ENCODE peak calls at places on chromosomes 16 and 17, in ten cellular contexts. B, U, M, T, V, S, Q, K, D and N are unnamed samples.

GRCh38 chr16:73771676-73772075 is 524.9 kb upstream of the PSMD7 start:
- DNase-seq in B (no peak), U (no peak), M (no peak), T (peak), V (no peak), S (no peak), Q (no peak), K (no peak), D (no peak), N (no peak)

GRCh38 chr16:970766-971581 is at the start of gene LMF1:
- DNase-seq in B (peak), U (peak), M (peak), T (peak), V (peak), S (peak), Q (peak), K (peak), D (peak), N (no peak)

GRCh38 chr17:65332375-65332774 is 195.2 kb downstream of the RGS9 start:
- DNase-seq in B (no peak), U (no peak), M (peak), T (peak), V (peak), S (no peak), Q (no peak), K (no peak), D (peak), N (no peak)

GRCh38 chr17:78163881-78164747 is 4.3 kb upstream of the SYNGR2 start:
- DNase-seq in B (no peak), U (no peak), M (no peak), T (no peak), V (no peak), S (no peak), Q (no peak), K (no peak), D (no peak), N (no peak)

GRCh38 chr16:12907670-12908233 is 6.4 kb downstream of the SHISA9 start:
- DNase-seq in B (no peak), U (no peak), M (no peak), T (peak), V (peak), S (no peak), Q (no peak), K (no peak), D (no peak), N (no peak)

GRCh38 chr17:80443916-80444708 is 29.1 kb downstream of the ENDOV start:
- DNase-seq in B (no peak), U (no peak), M (no peak), T (no peak), V (peak), S (no peak), Q (no peak), K (no peak), D (no peak), N (no peak)

GRCh38 chr17:77708936-77709335 is 249.6 kb upstream of the TNRC6C start:
- DNase-seq in B (no peak), U (no peak), M (no peak), T (no peak), V (no peak), S (no peak), Q (no peak), K (no peak), D (no peak), N (no peak)

GRCh38 chr16:56450275-56450889 is 750 bp downstream of the NUDT21 start:
- DNase-seq in B (no peak), U (no peak), M (peak), T (no peak), V (peak), S (no peak), Q (no peak), K (no peak), D (no peak), N (no peak)

GRCh38 chr17:12047977-12048376 is 27.3 kb downstream of the MAP2K4 start:
- DNase-seq in B (no peak), U (no peak), M (no peak), T (no peak), V (no peak), S (no peak), Q (no peak), K (no peak), D (no peak), N (no peak)

GRCh38 chr16:20768818-20769217 is 5.0 kb downstream of the ACSM3 start:
- DNase-seq in B (no peak), U (no peak), M (no peak), T (no peak), V (no peak), S (no peak), Q (no peak), K (no peak), D (no peak), N (no peak)